ENCODE peak calls at places on chromosomes 7 and 10, in nine cellular contexts. One of them, this sample, is unnamed.

GRCh38 chr10:112446055-112446854 is 459 bp downstream of the ZDHHC6 start:
- DNase-seq in GM04504: no peak
- DNase-seq in PC-9: no peak
- DNase-seq in NCI-H1417: no peak
- DNase-seq in left cardiac atrium: no peak
- DNase-seq in cardiac septum: no peak
- DNase-seq in mesenteric fat pad: no peak
- DNase-seq in CD8-positive, alpha-beta memory T cell: no peak
- DNase-seq in caudate nucleus: no peak
- DNase-seq in this sample: no peak

GRCh38 chr10:103207141-103207540 is 14.1 kb upstream of the NT5C2 start:
- DNase-seq in GM04504: no peak
- DNase-seq in PC-9: no peak
- DNase-seq in NCI-H1417: no peak
- DNase-seq in left cardiac atrium: no peak
- DNase-seq in cardiac septum: no peak
- DNase-seq in mesenteric fat pad: no peak
- DNase-seq in CD8-positive, alpha-beta memory T cell: no peak
- DNase-seq in caudate nucleus: no peak
- DNase-seq in this sample: no peak

GRCh38 chr10:126216221-126216701 is 172.0 kb downstream of the ADAM12 start:
- DNase-seq in GM04504: peak
- DNase-seq in PC-9: no peak
- DNase-seq in NCI-H1417: no peak
- DNase-seq in left cardiac atrium: no peak
- DNase-seq in cardiac septum: no peak
- DNase-seq in mesenteric fat pad: no peak
- DNase-seq in CD8-positive, alpha-beta memory T cell: no peak
- DNase-seq in caudate nucleus: no peak
- DNase-seq in this sample: no peak

GRCh38 chr10:43842496-43842895 is 193.8 kb upstream of the ZNF32 start:
- DNase-seq in GM04504: no peak
- DNase-seq in PC-9: no peak
- DNase-seq in NCI-H1417: no peak
- DNase-seq in left cardiac atrium: no peak
- DNase-seq in cardiac septum: peak
- DNase-seq in mesenteric fat pad: no peak
- DNase-seq in CD8-positive, alpha-beta memory T cell: no peak
- DNase-seq in caudate nucleus: no peak
- DNase-seq in this sample: no peak

GRCh38 chr7:101666751-101667150 is 37.7 kb upstream of the MYL10 start:
- DNase-seq in GM04504: no peak
- DNase-seq in PC-9: no peak
- DNase-seq in NCI-H1417: no peak
- DNase-seq in left cardiac atrium: no peak
- DNase-seq in cardiac septum: no peak
- DNase-seq in mesenteric fat pad: no peak
- DNase-seq in CD8-positive, alpha-beta memory T cell: no peak
- DNase-seq in caudate nucleus: no peak
- DNase-seq in this sample: no peak

GRCh38 chr7:70285176-70285575 is 686.9 kb downstream of the AUTS2 start:
- DNase-seq in GM04504: no peak
- DNase-seq in PC-9: no peak
- DNase-seq in NCI-H1417: peak
- DNase-seq in left cardiac atrium: no peak
- DNase-seq in cardiac septum: no peak
- DNase-seq in mesenteric fat pad: no peak
- DNase-seq in CD8-positive, alpha-beta memory T cell: no peak
- DNase-seq in caudate nucleus: no peak
- DNase-seq in this sample: no peak

GRCh38 chr7:48084727-48085432 is 4.2 kb upstream of the UPP1 start:
- DNase-seq in GM04504: peak
- DNase-seq in PC-9: peak
- DNase-seq in NCI-H1417: no peak
- DNase-seq in left cardiac atrium: peak
- DNase-seq in cardiac septum: no peak
- DNase-seq in mesenteric fat pad: no peak
- DNase-seq in CD8-positive, alpha-beta memory T cell: peak
- DNase-seq in caudate nucleus: no peak
- DNase-seq in this sample: peak

GRCh38 chr10:64038097-64038496 is 516.9 kb downstream of the REEP3 start:
- DNase-seq in GM04504: no peak
- DNase-seq in PC-9: no peak
- DNase-seq in NCI-H1417: no peak
- DNase-seq in left cardiac atrium: no peak
- DNase-seq in cardiac septum: no peak
- DNase-seq in mesenteric fat pad: no peak
- DNase-seq in CD8-positive, alpha-beta memory T cell: no peak
- DNase-seq in caudate nucleus: no peak
- DNase-seq in this sample: no peak

GRCh38 chr10:73850863-73851461 is 23.4 kb downstream of the CAMK2G start:
- DNase-seq in GM04504: peak
- DNase-seq in PC-9: no peak
- DNase-seq in NCI-H1417: no peak
- DNase-seq in left cardiac atrium: peak
- DNase-seq in cardiac septum: no peak
- DNase-seq in mesenteric fat pad: no peak
- DNase-seq in CD8-positive, alpha-beta memory T cell: no peak
- DNase-seq in caudate nucleus: no peak
- DNase-seq in this sample: no peak

GRCh38 chr7:584122-584465 is 64.4 kb upstream of the PDGFA start:
- DNase-seq in GM04504: peak
- DNase-seq in PC-9: no peak
- DNase-seq in NCI-H1417: no peak
- DNase-seq in left cardiac atrium: no peak
- DNase-seq in cardiac septum: no peak
- DNase-seq in mesenteric fat pad: no peak
- DNase-seq in CD8-positive, alpha-beta memory T cell: peak
- DNase-seq in caudate nucleus: no peak
- DNase-seq in this sample: no peak

GRCh38 chr7:75889826-75890225 is 11.0 kb downstream of the RHBDD2 start:
- DNase-seq in GM04504: no peak
- DNase-seq in PC-9: peak
- DNase-seq in NCI-H1417: no peak
- DNase-seq in left cardiac atrium: no peak
- DNase-seq in cardiac septum: no peak
- DNase-seq in mesenteric fat pad: no peak
- DNase-seq in CD8-positive, alpha-beta memory T cell: no peak
- DNase-seq in caudate nucleus: no peak
- DNase-seq in this sample: no peak

GRCh38 chr10:102118867-102119266 is 1.3 kb downstream of the LDB1 start:
- DNase-seq in GM04504: no peak
- DNase-seq in PC-9: no peak
- DNase-seq in NCI-H1417: peak
- DNase-seq in left cardiac atrium: no peak
- DNase-seq in cardiac septum: no peak
- DNase-seq in mesenteric fat pad: no peak
- DNase-seq in CD8-positive, alpha-beta memory T cell: no peak
- DNase-seq in caudate nucleus: peak
- DNase-seq in this sample: no peak

GRCh38 chr10:44862917-44863316 is 48.2 kb upstream of the TMEM72 start:
- DNase-seq in GM04504: no peak
- DNase-seq in PC-9: no peak
- DNase-seq in NCI-H1417: no peak
- DNase-seq in left cardiac atrium: no peak
- DNase-seq in cardiac septum: no peak
- DNase-seq in mesenteric fat pad: no peak
- DNase-seq in CD8-positive, alpha-beta memory T cell: no peak
- DNase-seq in caudate nucleus: no peak
- DNase-seq in this sample: no peak

GRCh38 chr7:137592232-137592896 is 248.8 kb upstream of the PTN start:
- DNase-seq in GM04504: peak
- DNase-seq in PC-9: peak
- DNase-seq in NCI-H1417: peak
- DNase-seq in left cardiac atrium: peak
- DNase-seq in cardiac septum: no peak
- DNase-seq in mesenteric fat pad: no peak
- DNase-seq in CD8-positive, alpha-beta memory T cell: no peak
- DNase-seq in caudate nucleus: no peak
- DNase-seq in this sample: peak

GRCh38 chr10:120600871-120601644 is 144.0 kb downstream of the PLPP4 start:
- DNase-seq in GM04504: no peak
- DNase-seq in PC-9: no peak
- DNase-seq in NCI-H1417: no peak
- DNase-seq in left cardiac atrium: no peak
- DNase-seq in cardiac septum: no peak
- DNase-seq in mesenteric fat pad: no peak
- DNase-seq in CD8-positive, alpha-beta memory T cell: no peak
- DNase-seq in caudate nucleus: no peak
- DNase-seq in this sample: no peak

GRCh38 chr7:41222704-41223103 is 480.2 kb downstream of the INHBA start:
- DNase-seq in GM04504: no peak
- DNase-seq in PC-9: no peak
- DNase-seq in NCI-H1417: no peak
- DNase-seq in left cardiac atrium: no peak
- DNase-seq in cardiac septum: no peak
- DNase-seq in mesenteric fat pad: no peak
- DNase-seq in CD8-positive, alpha-beta memory T cell: no peak
- DNase-seq in caudate nucleus: no peak
- DNase-seq in this sample: no peak

GRCh38 chr10:43362191-43362839 is 9.1 kb upstream of the FXYD4 start:
- DNase-seq in GM04504: no peak
- DNase-seq in PC-9: peak
- DNase-seq in NCI-H1417: peak
- DNase-seq in left cardiac atrium: peak
- DNase-seq in cardiac septum: peak
- DNase-seq in mesenteric fat pad: peak
- DNase-seq in CD8-positive, alpha-beta memory T cell: peak
- DNase-seq in caudate nucleus: peak
- DNase-seq in this sample: peak

This sample was measured in HCT116.